ENCODE peak calls at places on chromosomes 12 and 14, in five cellular contexts. U is heart right ventricle, G is neural progenitor cell, V is breast epithelium, X is lower lobe of right lung. O is an unnamed sample.
A peak's percentile ranks its signal among the peaks of the same experiment; 100 is the strongest.

GRCh38 chr14:95863295-95863694 is 13.3 kb upstream of the TUNAR start:
- DNase-seq in V (no peak), G (no peak), X (no peak), U (no peak), O (no peak)

GRCh38 chr12:54306925-54307731 is 6.3 kb upstream of the NFE2 start:
- DNase-seq in V (peak; percentile 65), X (peak; percentile 96), U (peak; percentile 59), G (no peak), O (peak; percentile 16)

GRCh38 chr12:98399532-98399931 is 115.9 kb upstream of the TMPO start:
- DNase-seq in V (no peak), U (no peak), G (peak; percentile 59), X (no peak), O (peak; percentile 30)

GRCh38 chr14:39614292-39614923 is 182.2 kb upstream of the FBXO33 start:
- DNase-seq in U (no peak), G (no peak), V (no peak), X (no peak), O (no peak)

GRCh38 chr12:4809449-4810218 is 89.4 kb downstream of the GALNT8 start:
- DNase-seq in X (no peak), V (no peak), U (no peak), G (peak; percentile 66), O (no peak)

GRCh38 chr12:41819948-41820347 is 324.7 kb downstream of the GXYLT1 start:
- DNase-seq in G (no peak), U (no peak), X (no peak), V (no peak), O (no peak)

GRCh38 chr12:30687265-30687986 is 8.2 kb downstream of the IPO8 start:
- DNase-seq in U (no peak), V (no peak), X (no peak), G (no peak), O (no peak)

GRCh38 chr14:77006127-77006526 is 22.4 kb downstream of the IRF2BPL start:
- DNase-seq in X (no peak), V (no peak), U (no peak), G (no peak), O (no peak)

GRCh38 chr12:19575307-19576243 is 136.3 kb downstream of the AEBP2 start:
- DNase-seq in X (peak; percentile 47), U (peak; percentile 86), V (peak; percentile 43), G (no peak), O (no peak)

GRCh38 chr12:108602209-108602705 is 4.4 kb upstream of the TMEM119 start:
- DNase-seq in G (no peak), V (no peak), U (no peak), X (no peak), O (no peak)

GRCh38 chr14:106843376-106843775 is 1317.0 kb downstream of the TMEM121 start:
- DNase-seq in X (no peak), G (no peak), U (no peak), V (no peak), O (no peak)

GRCh38 chr12:108419949-108420348 is 80.8 kb upstream of the CMKLR1 start:
- DNase-seq in X (no peak), G (no peak), V (no peak), U (no peak), O (no peak)

GRCh38 chr12:80776706-80777105 is 60.0 kb downstream of the MYF5 start:
- DNase-seq in V (no peak), X (no peak), U (no peak), G (no peak), O (no peak)

GRCh38 chr14:93727917-93728650 is 60.2 kb downstream of the PRIMA1 start:
- DNase-seq in G (no peak), U (no peak), X (no peak), V (no peak), O (no peak)

GRCh38 chr14:36243183-36243582 is 66.7 kb upstream of the PTCSC3 start:
- DNase-seq in V (no peak), X (no peak), G (no peak), U (no peak), O (no peak)

GRCh38 chr12:17459214-17459613 is 630.8 kb downstream of the RERGL start:
- DNase-seq in G (no peak), U (no peak), X (no peak), V (no peak), O (no peak)

GRCh38 chr14:51738754-51739153 is 87.0 kb downstream of the FRMD6 start:
- DNase-seq in X (no peak), G (peak; percentile 42), V (no peak), U (no peak), O (no peak)

GRCh38 chr12:122961551-122962329 is 4.5 kb downstream of the ABCB9 start:
- DNase-seq in V (no peak), X (no peak), G (no peak), U (no peak), O (no peak)

GRCh38 chr12:2986876-2987275 is 27.7 kb downstream of the TEAD4 start:
- DNase-seq in U (no peak), G (no peak), X (no peak), V (no peak), O (no peak)

GRCh38 chr12:96444403-96444802 is 44.2 kb upstream of the CDK17 start:
- DNase-seq in G (no peak), U (no peak), X (no peak), V (no peak), O (no peak)

GRCh38 chr12:123479442-123480180 is 21.7 kb downstream of the SNRNP35 start:
- DNase-seq in V (no peak), X (no peak), U (no peak), G (no peak), O (no peak)

GRCh38 chr14:95463173-95463901 is 53.1 kb downstream of the SYNE3 start:
- DNase-seq in V (no peak), G (no peak), U (no peak), X (no peak), O (peak; percentile 9)

GRCh38 chr14:72605096-72605920 is 288.6 kb downstream of the DPF3 start:
- DNase-seq in U (no peak), X (no peak), G (no peak), V (no peak), O (no peak)

GRCh38 chr14:100840286-100840685 is 14.4 kb downstream of the MEG3 start:
- DNase-seq in U (no peak), X (peak; percentile 20), V (no peak), G (peak; percentile 95), O (no peak)
- H3K36me3 ChIP-seq in U (no peaks in the 10 kb centered on the region), X (no peaks in the 10 kb centered on the region), V (no peaks in the 10 kb centered on the region), G (no peaks in the 10 kb centered on the region), O (no peaks in the 10 kb centered on the region)

DNA sequence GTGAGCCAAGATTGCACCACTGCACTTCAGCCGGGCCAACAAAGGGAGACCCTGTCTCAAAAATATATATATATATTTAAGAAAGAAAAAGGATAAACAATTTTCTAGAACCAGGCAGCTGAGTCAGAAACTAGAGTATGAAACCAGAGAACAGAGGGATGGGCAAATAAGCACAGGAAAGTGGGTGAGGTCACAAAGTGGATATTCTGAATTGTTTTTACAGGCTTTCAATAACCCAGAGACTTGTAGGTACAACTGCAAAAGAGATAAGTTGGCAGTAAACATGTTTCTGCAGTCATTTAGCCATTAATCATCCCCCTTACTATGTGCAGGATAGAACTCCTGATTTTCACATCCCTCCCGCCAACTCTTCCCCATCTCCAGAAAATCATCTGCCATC is 94.2 kb downstream of the BTG1 start:
- DNase-seq in X (no peak), U (no peak), V (no peak), G (no peak), O (no peak)
- H3K4me1 ChIP-seq in X (no peaks in the 10 kb centered on the region), U (no peaks in the 10 kb centered on the region), V (no peaks in the 10 kb centered on the region), G (no peaks in the 10 kb centered on the region), O (peaks cover 31% of the 10 kb centered on the region)

GRCh38 chr12:67659296-67659695 is 10.8 kb downstream of the DYRK2 start:
- DNase-seq in X (no peak), V (no peak), U (no peak), G (no peak), O (no peak)
- H3K36me3 ChIP-seq in X (peaks cover 29% of the 10 kb centered on the region), V (no peaks in the 10 kb centered on the region), U (peaks cover 45% of the 10 kb centered on the region), G (no peaks in the 10 kb centered on the region), O (peaks cover 22% of the 10 kb centered on the region)

GRCh38 chr12:46390881-46391280 is 18.3 kb upstream of the SLC38A2 start:
- DNase-seq in X (no peak), U (no peak), G (peak; percentile 15), V (no peak), O (no peak)
- H3K4me1 ChIP-seq in X (peaks cover 51% of the 10 kb centered on the region), U (peaks cover 31% of the 10 kb centered on the region), G (peaks cover 31% of the 10 kb centered on the region), V (no peaks in the 10 kb centered on the region), O (peaks cover 11% of the 10 kb centered on the region)

GRCh38 chr12:50087159-50087558 is 2.0 kb downstream of the SMARCD1 start:
- DNase-seq in U (no peak), G (no peak), X (no peak), V (no peak), O (no peak)

GRCh38 chr12:50087995-50088394 is 2.9 kb downstream of the SMARCD1 start:
- DNase-seq in X (no peak), V (no peak), U (no peak), G (no peak), O (no peak)

GRCh38 chr12:50090391-50090790 is 5.2 kb downstream of the SMARCD1 start:
- DNase-seq in X (peak; percentile 16), V (no peak), U (no peak), G (no peak), O (no peak)

GRCh38 chr12:50088577-50089335 is 3.6 kb downstream of the SMARCD1 start:
- DNase-seq in V (peak; percentile 55), G (peak; percentile 80), U (peak; percentile 41), X (no peak), O (peak; percentile 31)

GRCh38 chr12:50089730-50090129 is 4.6 kb downstream of the SMARCD1 start:
- DNase-seq in U (no peak), V (no peak), X (no peak), G (no peak), O (peak; percentile 24)
- H3K36me3 ChIP-seq in U (peaks cover 83% of the 10 kb centered on the region), V (peaks cover 5% of the 10 kb centered on the region), X (peaks cover 83% of the 10 kb centered on the region), G (peaks cover 25% of the 10 kb centered on the region), O (peaks cover 38% of the 10 kb centered on the region)

GRCh38 chr12:6548556-6549378 is 7.1 kb downstream of the IFFO1 start:
- DNase-seq in U (no peak), V (no peak), G (no peak), X (no peak), O (no peak)
- H3K4me1 ChIP-seq in U (peaks cover 65% of the 10 kb centered on the region), V (peaks cover 22% of the 10 kb centered on the region), G (peaks cover 2% of the 10 kb centered on the region), X (peaks cover 59% of the 10 kb centered on the region), O (peaks cover 8% of the 10 kb centered on the region)

GRCh38 chr14:31137214-31137889 is 70.2 kb downstream of the HECTD1 start:
- DNase-seq in U (no peak), X (no peak), V (no peak), G (no peak), O (no peak)

GRCh38 chr14:31142455-31143087 is 65.0 kb downstream of the HECTD1 start:
- DNase-seq in G (no peak), U (no peak), X (no peak), V (no peak), O (no peak)

GRCh38 chr14:31133133-31133532 is 74.5 kb downstream of the HECTD1 start:
- DNase-seq in V (no peak), X (no peak), G (no peak), U (no peak), O (no peak)

GRCh38 chr14:31139301-31139847 is 68.2 kb downstream of the HECTD1 start:
- DNase-seq in X (no peak), V (no peak), U (no peak), G (no peak), O (no peak)

DNA sequence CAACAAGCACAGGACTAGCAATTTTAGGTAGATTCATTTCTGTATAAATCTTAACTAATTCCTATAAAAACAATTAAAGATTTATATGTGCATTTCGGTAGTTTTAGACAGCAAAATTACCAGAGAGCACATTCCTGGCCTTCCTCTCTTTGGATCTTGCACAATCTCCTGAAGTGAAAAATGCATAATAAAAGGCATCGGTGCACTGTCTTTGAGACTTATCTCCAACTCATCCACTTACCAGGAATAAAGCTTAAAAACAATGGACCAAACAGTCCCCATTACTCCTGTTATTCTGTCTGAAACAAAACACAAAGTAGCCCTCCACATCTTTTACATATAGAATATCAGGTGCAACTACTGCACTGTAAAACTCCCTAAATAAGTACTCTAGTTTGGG is 69.3 kb downstream of the HECTD1 start:
- DNase-seq in U (no peak), V (no peak), G (no peak), X (no peak), O (no peak)
- H3K36me3 ChIP-seq in U (peaks cover 98% of the 10 kb centered on the region), V (peaks cover 6% of the 10 kb centered on the region), G (peaks cover 57% of the 10 kb centered on the region), X (peaks cover 96% of the 10 kb centered on the region), O (peaks cover 22% of the 10 kb centered on the region)

O was measured in CD8-positive, alpha-beta memory T cell.